ENCODE peak calls at places on chromosomes 7 and 10, in four cellular contexts. C is IMR-90, V is spleen, O is fibroblast of lung. K is an unnamed sample.
A peak's percentile ranks its signal among the peaks of the same experiment; 100 is the strongest.

GRCh38 chr7:138459300-138460175 is 521 bp upstream of the TRIM24 start:
- DNase-seq in C (no peak), V (no peak), O (no peak), K (peak; percentile 99)

GRCh38 chr10:33139191-33139646 is 181.2 kb upstream of the ITGB1 start:
- DNase-seq in C (no peak), V (no peak), O (peak; percentile 37), K (peak; percentile 96)

GRCh38 chr10:71984798-71985388 is 20.7 kb downstream of the CHST3 start:
- DNase-seq in C (no peak), V (peak; percentile 72), O (no peak), K (no peak)

GRCh38 chr7:5359344-5359743 is 64.3 kb downstream of the TNRC18 start:
- DNase-seq in C (no peak), V (no peak), O (no peak), K (no peak)

GRCh38 chr10:110525349-110526260 is 27.9 kb downstream of the DUSP5 start:
- DNase-seq in C (peak; percentile 80), V (no peak), O (peak; percentile 65), K (no peak)

GRCh38 chr10:49585387-49585786 is 24.7 kb upstream of the SLC18A3 start:
- DNase-seq in C (peak; percentile 9), V (no peak), O (peak; percentile 42), K (no peak)

GRCh38 chr10:113228570-113228969 is 278.5 kb downstream of the TCF7L2 start:
- DNase-seq in C (peak; percentile 27), V (no peak), O (peak; percentile 87), K (no peak)

GRCh38 chr10:69569144-69569934 is 3.9 kb downstream of the NEUROG3 start:
- DNase-seq in C (no peak), V (no peak), O (no peak), K (no peak)

GRCh38 chr10:84076047-84076388 is 63.3 kb upstream of the GHITM start:
- DNase-seq in C (peak; percentile 70), V (no peak), O (peak; percentile 81), K (no peak)

GRCh38 chr7:7002416-7003062 is 176.5 kb upstream of the CCZ1B start:
- DNase-seq in C (no peak), V (no peak), O (no peak), K (no peak)

GRCh38 chr10:113030453-113030852 is 80.4 kb downstream of the TCF7L2 start:
- DNase-seq in C (peak; percentile 63), V (no peak), O (peak; percentile 80), K (no peak)

GRCh38 chr7:66522518-66522917 is 106.2 kb upstream of the KCTD7 start:
- DNase-seq in C (no peak), V (peak; percentile 70), O (no peak), K (no peak)

GRCh38 chr7:151019130-151019447 is 5.2 kb downstream of the ATG9B start:
- DNase-seq in C (no peak), V (no peak), O (no peak), K (no peak)

GRCh38 chr7:159197066-159197975 is 52.7 kb upstream of the VIPR2 start:
- DNase-seq in C (no peak), V (no peak), O (no peak), K (peak; percentile 12)

GRCh38 chr7:376306-376969 is 86.5 kb downstream of the FOXL3 start:
- DNase-seq in C (no peak), V (peak; percentile 72), O (no peak), K (no peak)

GRCh38 chr7:7119668-7120208 is 62.6 kb upstream of the C1GALT1 start:
- DNase-seq in C (no peak), V (no peak), O (no peak), K (no peak)

GRCh38 chr10:128058746-128059125 is 67.5 kb downstream of the MKI67 start:
- DNase-seq in C (no peak), V (peak; percentile 36), O (no peak), K (no peak)

GRCh38 chr10:4941540-4942330 is 21.5 kb upstream of the AKR1C1 start:
- DNase-seq in C (peak; percentile 6), V (no peak), O (peak; percentile 6), K (no peak)

GRCh38 chr10:104445359-104445758 is 91.7 kb downstream of the CFAP58 start:
- DNase-seq in C (peak; percentile 77), V (no peak), O (peak; percentile 95), K (no peak)

GRCh38 chr10:44931621-44932337 is 20.6 kb downstream of the TMEM72 start:
- DNase-seq in C (no peak), V (peak; percentile 69), O (no peak), K (no peak)

GRCh38 chr10:79166741-79167140 is 98.0 kb downstream of the ZMIZ1 start:
- DNase-seq in C (no peak), V (no peak), O (no peak), K (no peak)

GRCh38 chr7:142616842-142617241 is 132.4 kb upstream of the PRSS1 start:
- DNase-seq in C (no peak), V (no peak), O (no peak), K (no peak)

GRCh38 chr10:77909755-77910375 is 16.7 kb downstream of the DLG5 start:
- DNase-seq in C (peak; percentile 84), V (no peak), O (peak; percentile 70), K (no peak)

GRCh38 chr7:120864146-120864920 is 6.4 kb upstream of the TSPAN12 start:
- DNase-seq in C (no peak), V (no peak), O (peak; percentile 9), K (no peak)

GRCh38 chr7:5494320-5494682 is 70.7 kb upstream of the TNRC18 start:
- DNase-seq in C (no peak), V (no peak), O (no peak), K (no peak)

GRCh38 chr10:70672993-70673928 is 955 bp downstream of the ADAMTS14 start:
- DNase-seq in C (peak; percentile 75), V (no peak), O (peak; percentile 91), K (no peak)
- H3K9me3 ChIP-seq in C (no peaks in the 10 kb centered on the region), V (no peaks in the 10 kb centered on the region), O (no peaks in the 10 kb centered on the region), K (no peaks in the 10 kb centered on the region)

DNA sequence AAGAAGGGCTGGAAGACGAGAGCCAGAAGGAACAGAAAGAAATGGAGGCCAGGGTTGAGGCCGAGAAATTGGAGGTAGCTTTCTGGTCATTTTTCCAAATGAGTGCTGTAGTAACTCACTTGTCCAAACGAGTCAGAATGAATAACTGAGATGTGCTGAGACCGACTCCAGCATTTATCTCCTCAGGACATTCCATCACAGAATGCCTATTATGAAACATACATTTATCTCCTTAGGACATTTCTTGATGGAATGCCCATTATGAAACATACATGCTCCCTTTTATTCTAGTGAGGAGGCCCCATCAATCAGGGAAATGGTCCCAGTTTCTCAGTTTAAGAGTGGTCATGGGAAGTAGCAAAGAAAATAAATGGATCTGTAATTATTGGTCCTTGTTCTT is 16.5 kb downstream of the AVL9 start:
- DNase-seq in C (peak; percentile 4), V (no peak), O (peak; percentile 29), K (no peak)
- H3K9me3 ChIP-seq in C (no peaks in the 10 kb centered on the region), V (no peaks in the 10 kb centered on the region), O (no peaks in the 10 kb centered on the region), K (no peaks in the 10 kb centered on the region)

DNA sequence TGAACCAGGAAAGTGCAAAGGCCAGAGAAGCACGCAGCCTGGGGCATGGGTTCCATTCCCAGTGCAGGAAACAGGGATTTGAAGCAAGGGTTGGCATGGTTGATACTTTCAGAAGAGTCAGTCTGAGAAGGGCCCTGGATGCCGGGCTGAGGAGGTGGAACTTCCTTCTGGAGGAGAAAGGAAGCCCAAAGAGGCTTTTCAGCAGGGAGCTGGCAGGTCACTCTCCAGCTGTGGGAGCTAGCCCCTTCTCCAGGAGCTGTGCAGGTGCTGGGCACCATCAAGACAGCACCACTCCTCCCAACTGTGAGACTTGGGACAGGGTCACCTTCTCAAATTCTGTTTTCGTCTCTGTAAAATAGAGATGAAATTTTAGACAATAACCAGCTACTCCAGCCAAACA is 169.8 kb downstream of the ZNF248 start:
- DNase-seq in C (no peak), V (no peak), O (no peak), K (no peak)
- H3K9me3 ChIP-seq in C (peaks cover 35% of the 10 kb centered on the region), V (peaks cover 57% of the 10 kb centered on the region), O (no peaks in the 10 kb centered on the region), K (no peaks in the 10 kb centered on the region)

GRCh38 chr7:64574481-64575159 is 11.7 kb upstream of the ZNF680 start:
- DNase-seq in C (peak; percentile 38), V (no peak), O (peak; percentile 72), K (no peak)
- H3K9me3 ChIP-seq in C (no peaks in the 10 kb centered on the region), V (peaks cover 19% of the 10 kb centered on the region), O (no peaks in the 10 kb centered on the region), K (no peaks in the 10 kb centered on the region)

DNA sequence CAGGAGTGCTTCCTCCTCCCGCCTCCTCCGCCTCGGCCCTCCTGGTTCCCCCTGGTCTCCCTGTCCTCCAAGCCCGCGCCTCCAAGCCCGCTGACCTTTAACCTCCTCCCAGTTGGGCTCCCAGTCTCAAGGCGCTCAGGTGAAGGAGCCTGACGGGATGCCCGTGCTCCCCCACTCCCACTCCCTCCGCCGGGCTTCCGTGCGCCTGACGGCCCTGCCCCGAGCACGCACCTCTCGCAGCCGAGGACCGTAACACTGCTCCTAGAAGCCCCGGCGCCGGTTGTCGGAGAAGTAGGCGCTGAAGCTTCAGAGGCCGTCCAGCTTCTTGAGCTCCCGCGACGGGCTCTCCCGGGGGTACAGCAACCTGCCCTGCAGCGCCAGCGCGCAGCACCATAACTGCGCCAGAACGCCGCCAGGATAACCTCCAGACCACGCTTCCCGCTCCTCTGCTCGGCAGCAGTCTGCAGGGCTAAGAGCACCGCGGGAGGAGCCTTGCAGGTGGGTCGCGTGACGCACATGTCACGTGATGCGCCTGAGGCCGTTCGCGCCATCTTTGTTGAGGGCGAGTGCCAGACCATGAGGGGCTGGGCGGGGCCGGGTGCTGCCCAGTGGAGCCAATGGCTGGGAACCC is 71.0 kb upstream of the ZNF479 start:
- DNase-seq in C (no peak), V (peak; percentile 61), O (no peak), K (no peak)
- H3K9me3 ChIP-seq in C (peaks cover 49% of the 10 kb centered on the region), V (peaks cover 8% of the 10 kb centered on the region), O (no peaks in the 10 kb centered on the region), K (peaks cover 53% of the 10 kb centered on the region)

GRCh38 chr10:37831495-37832333 is 25.7 kb downstream of the ZNF248 start:
- DNase-seq in C (no peak), V (no peak), O (peak; percentile 2), K (no peak)
- H3K9me3 ChIP-seq in C (peaks cover 24% of the 10 kb centered on the region), V (peaks cover 97% of the 10 kb centered on the region), O (peaks cover 6% of the 10 kb centered on the region), K (peaks cover 94% of the 10 kb centered on the region)

K was measured in CD4-positive, CD25-positive, alpha-beta regulatory T cell.